ENCODE peak calls at places on chromosomes 2 and 18, in eight cellular contexts. F, K, I, X, D, N, U and J are unnamed samples.

GRCh38 chr2:234771985-234772774 is 179.6 kb upstream of the SH3BP4 start:
- DNase-seq in F (no peak), K (no peak), I (no peak), X (peak), D (no peak), N (peak), U (no peak), J (no peak)

GRCh38 chr18:4831791-4832375 is 365.2 kb downstream of the AKAIN1 start:
- DNase-seq in F (peak), K (no peak), I (no peak), X (no peak), D (no peak), N (no peak), U (no peak), J (no peak)

GRCh38 chr2:135744761-135745314 is 3.2 kb downstream of the UBXN4 start:
- DNase-seq in F (peak), K (no peak), I (no peak), X (peak), D (no peak), N (no peak), U (peak), J (peak)

GRCh38 chr18:21191596-21192307 is 50.3 kb upstream of the GREB1L start:
- DNase-seq in F (peak), K (no peak), I (no peak), X (peak), D (peak), N (peak), U (peak), J (peak)

GRCh38 chr2:3279236-3279960 is 98.2 kb downstream of the EIPR1 start:
- DNase-seq in F (no peak), K (no peak), I (no peak), X (no peak), D (no peak), N (no peak), U (no peak), J (no peak)

GRCh38 chr2:26617259-26618083 is 23.7 kb downstream of the CIB4 start:
- DNase-seq in F (no peak), K (no peak), I (no peak), X (no peak), D (no peak), N (no peak), U (no peak), J (no peak)

GRCh38 chr18:68714356-68714706 is 577 bp downstream of the TMX3 start:
- DNase-seq in F (peak), K (no peak), I (no peak), X (peak), D (no peak), N (peak), U (no peak), J (peak)

GRCh38 chr2:240520143-240520973 is 37.4 kb downstream of the ANKMY1 start:
- DNase-seq in F (no peak), K (no peak), I (no peak), X (no peak), D (no peak), N (no peak), U (no peak), J (no peak)

GRCh38 chr2:27888790-27889189 is 1.4 kb downstream of the RBKS start:
- DNase-seq in F (no peak), K (no peak), I (no peak), X (peak), D (no peak), N (no peak), U (peak), J (no peak)